ENCODE peak calls at places on chromosomes 7 and 10, in ten cellular contexts. W is ovary, U is right lobe of liver, O is HCT116, F is uterus, Q is OCI-LY7, G is fibroblast of lung, E is heart left ventricle, K is tibial nerve, C is lung. Y is an unnamed sample. For H3K9me3, the result is how much of the 10 kb centered on the place peaks cover.

GRCh38 chr7:104794154-104794553 is 219.9 kb upstream of the KMT2E start:
- DNase-seq in E (no peak), F (no peak), W (no peak), G (no peak), Q (no peak), U (no peak), C (no peak), K (no peak), O (no peak), Y (no peak)

GRCh38 chr7:153886506-153887391 is 165.4 kb upstream of the DPP6 start:
- DNase-seq in C (no peak), Q (no peak), F (peak), G (no peak), K (no peak), E (no peak), W (no peak), U (no peak), O (no peak), Y (no peak)

GRCh38 chr7:142478479-142479220 is 220.8 kb upstream of the PRSS58 start:
- DNase-seq in K (peak), F (no peak), O (peak), W (no peak), Q (peak), C (no peak), E (no peak), U (no peak), G (peak), Y (no peak)

GRCh38 chr7:134212576-134213546 is 85.7 kb downstream of the LRGUK start:
- DNase-seq in Q (no peak), E (no peak), O (no peak), F (no peak), K (no peak), G (peak), C (peak), W (no peak), U (no peak), Y (no peak)

GRCh38 chr10:6514180-6514579 is 65.9 kb downstream of the PRKCQ start:
- DNase-seq in U (no peak), F (no peak), E (no peak), C (no peak), O (no peak), K (no peak), G (no peak), W (no peak), Q (no peak), Y (no peak)

GRCh38 chr7:107973861-107974260 is 29.1 kb downstream of the LAMB1 start:
- DNase-seq in U (no peak), G (no peak), E (no peak), C (no peak), W (no peak), F (no peak), Q (no peak), O (no peak), K (no peak), Y (no peak)

GRCh38 chr7:154255324-154255723 is 203.1 kb downstream of the DPP6 start:
- DNase-seq in Q (no peak), K (no peak), E (no peak), U (no peak), G (no peak), W (no peak), F (no peak), C (no peak), O (no peak), Y (no peak)

GRCh38 chr7:30548762-30549344 is 44.2 kb upstream of the GGCT start:
- DNase-seq in O (peak), K (peak), F (peak), W (peak), E (peak), U (no peak), C (peak), G (peak), Q (peak), Y (peak)

GRCh38 chr7:91940171-91940570 is 491 bp upstream of the AKAP9 start:
- DNase-seq in E (peak), C (peak), W (peak), O (no peak), K (peak), F (peak), U (no peak), Q (peak), G (peak), Y (peak)

GRCh38 chr10:77164616-77165311 is 472.8 kb downstream of the KCNMA1 start:
- DNase-seq in F (no peak), G (peak), E (no peak), U (no peak), W (no peak), C (no peak), K (no peak), Q (no peak), O (no peak), Y (no peak)

GRCh38 chr7:44277851-44278250 is 47.5 kb downstream of the CAMK2B start:
- DNase-seq in U (peak), Q (no peak), F (no peak), O (no peak), G (peak), C (no peak), W (peak), K (no peak), E (peak), Y (no peak)

GRCh38 chr10:113735913-113736312 is 15.6 kb upstream of the PLEKHS1 start:
- DNase-seq in F (no peak), W (no peak), K (no peak), U (no peak), O (no peak), G (peak), Q (peak), E (no peak), C (no peak), Y (no peak)
- TF ChIP-seq CTCF in F (no peak), W (no peak), K (no peak), U (peak), O (no peak), G (no peak), Q (peak), E (no peak), C (no peak), Y (no peak)

GRCh38 chr10:124722812-124723783 is 21.1 kb downstream of the FAM53B start:
- DNase-seq in F (peak), O (no peak), C (no peak), Q (no peak), U (peak), E (no peak), G (no peak), W (no peak), K (no peak), Y (no peak)
- H3K27ac ChIP-seq in F (peak), O (no peak), C (peak), Q (peak), U (peak), E (peak), G (no peak), W (peak), K (peak), Y (peak)

GRCh38 chr7:15524077-15524476 is 37.7 kb downstream of the AGMO start:
- DNase-seq in F (no peak), E (no peak), C (no peak), K (no peak), U (no peak), Q (no peak), W (no peak), G (no peak), O (no peak), Y (no peak)
- H3K9me3 ChIP-seq in F (under half), E (under half), C (under half), K (under half), U (under half), Q (under half), W (under half), G (under half), O (under half), Y (under half)

GRCh38 chr10:74991435-74991834 is 120.0 kb upstream of the SAMD8 start:
- DNase-seq in F (no peak), O (peak), C (no peak), G (no peak), K (no peak), E (no peak), Q (peak), U (no peak), W (no peak), Y (no peak)
- TF ChIP-seq CTCF in F (peak), O (no peak), C (no peak), G (peak), K (peak), E (no peak), Q (peak), U (peak), W (no peak), Y (peak)

GRCh38 chr7:28980504-28981281 is 22.6 kb upstream of the TRIL start:
- DNase-seq in Q (no peak), C (no peak), W (no peak), U (no peak), O (no peak), F (no peak), E (no peak), K (no peak), G (peak), Y (no peak)

GRCh38 chr7:28977881-28978280 is 19.8 kb upstream of the TRIL start:
- DNase-seq in C (no peak), W (no peak), Q (no peak), O (no peak), E (no peak), F (no peak), U (no peak), K (no peak), G (no peak), Y (no peak)

GRCh38 chr7:28983396-28984190 is 25.5 kb upstream of the TRIL start:
- DNase-seq in W (no peak), E (no peak), K (no peak), G (no peak), F (no peak), Q (no peak), U (no peak), C (no peak), O (no peak), Y (no peak)

GRCh38 chr7:28981282-28981555 is 23.1 kb upstream of the TRIL start:
- DNase-seq in U (no peak), W (no peak), F (no peak), K (no peak), Q (no peak), C (no peak), E (no peak), G (no peak), O (no peak), Y (no peak)

GRCh38 chr7:28979791-28980190 is 21.7 kb upstream of the TRIL start:
- DNase-seq in W (no peak), G (no peak), U (no peak), K (no peak), O (no peak), E (peak), C (no peak), F (no peak), Q (no peak), Y (no peak)
- H3K27ac ChIP-seq in W (no peak), G (no peak), U (no peak), K (no peak), O (no peak), E (no peak), C (no peak), F (peak), Q (no peak), Y (no peak)

GRCh38 chr7:128014864-128015263 is 16.4 kb downstream of the LRRC4 start:
- DNase-seq in G (no peak), E (no peak), F (no peak), O (no peak), U (no peak), W (no peak), C (no peak), Q (no peak), K (no peak), Y (no peak)
- H3K9me3 ChIP-seq in G (under half), E (under half), F (under half), O (under half), U (under half), W (under half), C (under half), Q (under half), K (under half), Y (under half)

GRCh38 chr10:125000366-125001312 is 58.7 kb downstream of the ZRANB1 start:
- DNase-seq in U (peak), Q (no peak), G (peak), W (peak), F (peak), C (no peak), E (no peak), K (no peak), O (no peak), Y (no peak)
- TF ChIP-seq CTCF in U (no peak), Q (peak), G (peak), W (no peak), F (no peak), C (no peak), E (peak), K (no peak), O (no peak), Y (no peak)

GRCh38 chr10:43089519-43089918 is 12.7 kb downstream of the RET start:
- DNase-seq in G (no peak), E (no peak), F (no peak), K (no peak), C (no peak), Q (no peak), W (no peak), O (no peak), U (no peak), Y (no peak)
- H3K27ac ChIP-seq in G (no peak), E (no peak), F (no peak), K (no peak), C (no peak), Q (no peak), W (no peak), O (no peak), U (no peak), Y (no peak)

Y was measured in CD4-positive, alpha-beta T cell.